ENCODE peak calls at places on chromosomes 5 and 9, in ten cellular contexts. One of them, this sample, is unnamed.

GRCh38 chr5:40914835-40915234 is 5.5 kb downstream of the C7 start:
- DNase-seq in PC-3: no peak
- DNase-seq in aorta: no peak
- DNase-seq in substantia nigra: no peak
- DNase-seq in AG04449: no peak
- DNase-seq in activated naive CD4-positive, alpha-beta T cell treated with anti-CD3 and anti-CD28 coated beads, Interleukin-2, amount 10 ng/mL, durations not matched to agents 7 days and 5 days: no peak
- DNase-seq in midbrain: no peak
- DNase-seq in HCEC 1CT: peak
- DNase-seq in left cardiac atrium: no peak
- DNase-seq in T-helper 2 cell: no peak
- DNase-seq in this sample: no peak

GRCh38 chr9:137163805-137164204 is 6.0 kb downstream of the LRRC26 start:
- DNase-seq in PC-3: no peak
- DNase-seq in aorta: no peak
- DNase-seq in substantia nigra: no peak
- DNase-seq in AG04449: no peak
- DNase-seq in activated naive CD4-positive, alpha-beta T cell treated with anti-CD3 and anti-CD28 coated beads, Interleukin-2, amount 10 ng/mL, durations not matched to agents 7 days and 5 days: no peak
- DNase-seq in midbrain: no peak
- DNase-seq in HCEC 1CT: no peak
- DNase-seq in left cardiac atrium: no peak
- DNase-seq in T-helper 2 cell: no peak
- DNase-seq in this sample: no peak

GRCh38 chr5:149251546-149251945 is 20.1 kb upstream of the AFAP1L1 start:
- DNase-seq in PC-3: no peak
- DNase-seq in aorta: no peak
- DNase-seq in substantia nigra: no peak
- DNase-seq in AG04449: no peak
- DNase-seq in activated naive CD4-positive, alpha-beta T cell treated with anti-CD3 and anti-CD28 coated beads, Interleukin-2, amount 10 ng/mL, durations not matched to agents 7 days and 5 days: no peak
- DNase-seq in midbrain: no peak
- DNase-seq in HCEC 1CT: no peak
- DNase-seq in left cardiac atrium: no peak
- DNase-seq in T-helper 2 cell: no peak
- DNase-seq in this sample: no peak

GRCh38 chr9:106862946-106863740 is at the start of gene ZNF462:
- DNase-seq in PC-3: peak
- DNase-seq in aorta: peak
- DNase-seq in substantia nigra: peak
- DNase-seq in AG04449: no peak
- DNase-seq in activated naive CD4-positive, alpha-beta T cell treated with anti-CD3 and anti-CD28 coated beads, Interleukin-2, amount 10 ng/mL, durations not matched to agents 7 days and 5 days: no peak
- DNase-seq in midbrain: peak
- DNase-seq in HCEC 1CT: peak
- DNase-seq in left cardiac atrium: peak
- DNase-seq in T-helper 2 cell: no peak
- DNase-seq in this sample: peak

GRCh38 chr5:132100672-132101261 is 27.2 kb downstream of the CSF2 start:
- DNase-seq in PC-3: no peak
- DNase-seq in aorta: no peak
- DNase-seq in substantia nigra: no peak
- DNase-seq in AG04449: no peak
- DNase-seq in activated naive CD4-positive, alpha-beta T cell treated with anti-CD3 and anti-CD28 coated beads, Interleukin-2, amount 10 ng/mL, durations not matched to agents 7 days and 5 days: no peak
- DNase-seq in midbrain: no peak
- DNase-seq in HCEC 1CT: no peak
- DNase-seq in left cardiac atrium: no peak
- DNase-seq in T-helper 2 cell: no peak
- DNase-seq in this sample: no peak

GRCh38 chr5:37839441-37840035 is 303 bp downstream of the GDNF start:
- DNase-seq in PC-3: peak
- DNase-seq in aorta: no peak
- DNase-seq in substantia nigra: no peak
- DNase-seq in AG04449: no peak
- DNase-seq in activated naive CD4-positive, alpha-beta T cell treated with anti-CD3 and anti-CD28 coated beads, Interleukin-2, amount 10 ng/mL, durations not matched to agents 7 days and 5 days: no peak
- DNase-seq in midbrain: peak
- DNase-seq in HCEC 1CT: peak
- DNase-seq in left cardiac atrium: peak
- DNase-seq in T-helper 2 cell: no peak
- DNase-seq in this sample: no peak

GRCh38 chr9:95505676-95506437 is 10.9 kb downstream of the PTCH1 start:
- DNase-seq in PC-3: peak
- DNase-seq in aorta: peak
- DNase-seq in substantia nigra: peak
- DNase-seq in AG04449: no peak
- DNase-seq in activated naive CD4-positive, alpha-beta T cell treated with anti-CD3 and anti-CD28 coated beads, Interleukin-2, amount 10 ng/mL, durations not matched to agents 7 days and 5 days: peak
- DNase-seq in midbrain: peak
- DNase-seq in HCEC 1CT: peak
- DNase-seq in left cardiac atrium: peak
- DNase-seq in T-helper 2 cell: no peak
- DNase-seq in this sample: peak

GRCh38 chr9:35574578-35575104 is 30.4 kb upstream of the TESK1 start:
- DNase-seq in PC-3: no peak
- DNase-seq in aorta: no peak
- DNase-seq in substantia nigra: no peak
- DNase-seq in AG04449: no peak
- DNase-seq in activated naive CD4-positive, alpha-beta T cell treated with anti-CD3 and anti-CD28 coated beads, Interleukin-2, amount 10 ng/mL, durations not matched to agents 7 days and 5 days: no peak
- DNase-seq in midbrain: no peak
- DNase-seq in HCEC 1CT: no peak
- DNase-seq in left cardiac atrium: no peak
- DNase-seq in T-helper 2 cell: no peak
- DNase-seq in this sample: no peak

GRCh38 chr9:28762167-28762566 is 1188.9 kb upstream of the C9orf72 start:
- DNase-seq in PC-3: no peak
- DNase-seq in aorta: no peak
- DNase-seq in substantia nigra: no peak
- DNase-seq in AG04449: no peak
- DNase-seq in activated naive CD4-positive, alpha-beta T cell treated with anti-CD3 and anti-CD28 coated beads, Interleukin-2, amount 10 ng/mL, durations not matched to agents 7 days and 5 days: no peak
- DNase-seq in midbrain: no peak
- DNase-seq in HCEC 1CT: no peak
- DNase-seq in left cardiac atrium: no peak
- DNase-seq in T-helper 2 cell: no peak
- DNase-seq in this sample: no peak

GRCh38 chr9:89022071-89022721 is 30.9 kb downstream of the S1PR3 start:
- DNase-seq in PC-3: peak
- DNase-seq in aorta: no peak
- DNase-seq in substantia nigra: no peak
- DNase-seq in AG04449: no peak
- DNase-seq in activated naive CD4-positive, alpha-beta T cell treated with anti-CD3 and anti-CD28 coated beads, Interleukin-2, amount 10 ng/mL, durations not matched to agents 7 days and 5 days: no peak
- DNase-seq in midbrain: no peak
- DNase-seq in HCEC 1CT: no peak
- DNase-seq in left cardiac atrium: no peak
- DNase-seq in T-helper 2 cell: no peak
- DNase-seq in this sample: no peak

GRCh38 chr5:111580956-111581355 is 68.6 kb upstream of the STARD4 start:
- DNase-seq in PC-3: no peak
- DNase-seq in aorta: no peak
- DNase-seq in substantia nigra: no peak
- DNase-seq in AG04449: no peak
- DNase-seq in activated naive CD4-positive, alpha-beta T cell treated with anti-CD3 and anti-CD28 coated beads, Interleukin-2, amount 10 ng/mL, durations not matched to agents 7 days and 5 days: no peak
- DNase-seq in midbrain: no peak
- DNase-seq in HCEC 1CT: peak
- DNase-seq in left cardiac atrium: no peak
- DNase-seq in T-helper 2 cell: no peak
- DNase-seq in this sample: no peak

GRCh38 chr9:130246126-130246525 is 19.4 kb upstream of the HMCN2 start:
- DNase-seq in PC-3: no peak
- DNase-seq in aorta: no peak
- DNase-seq in substantia nigra: no peak
- DNase-seq in AG04449: no peak
- DNase-seq in activated naive CD4-positive, alpha-beta T cell treated with anti-CD3 and anti-CD28 coated beads, Interleukin-2, amount 10 ng/mL, durations not matched to agents 7 days and 5 days: no peak
- DNase-seq in midbrain: no peak
- DNase-seq in HCEC 1CT: no peak
- DNase-seq in left cardiac atrium: no peak
- DNase-seq in T-helper 2 cell: no peak
- DNase-seq in this sample: no peak

GRCh38 chr9:18447131-18447530 is 26.8 kb upstream of the ADAMTSL1 start:
- DNase-seq in PC-3: peak
- DNase-seq in aorta: peak
- DNase-seq in substantia nigra: no peak
- DNase-seq in AG04449: no peak
- DNase-seq in activated naive CD4-positive, alpha-beta T cell treated with anti-CD3 and anti-CD28 coated beads, Interleukin-2, amount 10 ng/mL, durations not matched to agents 7 days and 5 days: no peak
- DNase-seq in midbrain: peak
- DNase-seq in HCEC 1CT: peak
- DNase-seq in left cardiac atrium: no peak
- DNase-seq in T-helper 2 cell: no peak
- DNase-seq in this sample: no peak

GRCh38 chr9:114588671-114589526 is 1.3 kb downstream of the ATP6V1G1 start:
- DNase-seq in PC-3: peak
- DNase-seq in aorta: no peak
- DNase-seq in substantia nigra: no peak
- DNase-seq in AG04449: no peak
- DNase-seq in activated naive CD4-positive, alpha-beta T cell treated with anti-CD3 and anti-CD28 coated beads, Interleukin-2, amount 10 ng/mL, durations not matched to agents 7 days and 5 days: peak
- DNase-seq in midbrain: no peak
- DNase-seq in HCEC 1CT: peak
- DNase-seq in left cardiac atrium: no peak
- DNase-seq in T-helper 2 cell: no peak
- DNase-seq in this sample: no peak

GRCh38 chr9:5556101-5556500 is 45.8 kb downstream of the PDCD1LG2 start:
- DNase-seq in PC-3: no peak
- DNase-seq in aorta: no peak
- DNase-seq in substantia nigra: no peak
- DNase-seq in AG04449: no peak
- DNase-seq in activated naive CD4-positive, alpha-beta T cell treated with anti-CD3 and anti-CD28 coated beads, Interleukin-2, amount 10 ng/mL, durations not matched to agents 7 days and 5 days: no peak
- DNase-seq in midbrain: no peak
- DNase-seq in HCEC 1CT: no peak
- DNase-seq in left cardiac atrium: no peak
- DNase-seq in T-helper 2 cell: no peak
- DNase-seq in this sample: no peak

GRCh38 chr5:10460252-10460906 is 18.7 kb downstream of the ROPN1L start:
- DNase-seq in PC-3: peak
- DNase-seq in aorta: peak
- DNase-seq in substantia nigra: peak
- DNase-seq in AG04449: no peak
- DNase-seq in activated naive CD4-positive, alpha-beta T cell treated with anti-CD3 and anti-CD28 coated beads, Interleukin-2, amount 10 ng/mL, durations not matched to agents 7 days and 5 days: no peak
- DNase-seq in midbrain: peak
- DNase-seq in HCEC 1CT: no peak
- DNase-seq in left cardiac atrium: peak
- DNase-seq in T-helper 2 cell: no peak
- DNase-seq in this sample: no peak

GRCh38 chr5:88758584-88758983 is 124.4 kb downstream of the MEF2C start:
- DNase-seq in PC-3: no peak
- DNase-seq in aorta: no peak
- DNase-seq in substantia nigra: no peak
- DNase-seq in AG04449: no peak
- DNase-seq in activated naive CD4-positive, alpha-beta T cell treated with anti-CD3 and anti-CD28 coated beads, Interleukin-2, amount 10 ng/mL, durations not matched to agents 7 days and 5 days: no peak
- DNase-seq in midbrain: no peak
- DNase-seq in HCEC 1CT: no peak
- DNase-seq in left cardiac atrium: no peak
- DNase-seq in T-helper 2 cell: no peak
- DNase-seq in this sample: no peak

GRCh38 chr5:107893642-107894041 is 222.9 kb upstream of the EFNA5 start:
- DNase-seq in PC-3: no peak
- DNase-seq in aorta: no peak
- DNase-seq in substantia nigra: no peak
- DNase-seq in AG04449: no peak
- DNase-seq in activated naive CD4-positive, alpha-beta T cell treated with anti-CD3 and anti-CD28 coated beads, Interleukin-2, amount 10 ng/mL, durations not matched to agents 7 days and 5 days: no peak
- DNase-seq in midbrain: no peak
- DNase-seq in HCEC 1CT: peak
- DNase-seq in left cardiac atrium: no peak
- DNase-seq in T-helper 2 cell: no peak
- DNase-seq in this sample: no peak

GRCh38 chr5:181204561-181205401 is at the start of gene TRIM7:
- DNase-seq in PC-3: peak
- DNase-seq in aorta: peak
- DNase-seq in substantia nigra: no peak
- DNase-seq in AG04449: no peak
- DNase-seq in activated naive CD4-positive, alpha-beta T cell treated with anti-CD3 and anti-CD28 coated beads, Interleukin-2, amount 10 ng/mL, durations not matched to agents 7 days and 5 days: peak
- DNase-seq in midbrain: no peak
- DNase-seq in HCEC 1CT: peak
- DNase-seq in left cardiac atrium: peak
- DNase-seq in T-helper 2 cell: no peak
- DNase-seq in this sample: peak

GRCh38 chr9:22171691-22172090 is 162.6 kb upstream of the CDKN2B start:
- DNase-seq in PC-3: no peak
- DNase-seq in aorta: no peak
- DNase-seq in substantia nigra: no peak
- DNase-seq in AG04449: no peak
- DNase-seq in activated naive CD4-positive, alpha-beta T cell treated with anti-CD3 and anti-CD28 coated beads, Interleukin-2, amount 10 ng/mL, durations not matched to agents 7 days and 5 days: no peak
- DNase-seq in midbrain: no peak
- DNase-seq in HCEC 1CT: no peak
- DNase-seq in left cardiac atrium: no peak
- DNase-seq in T-helper 2 cell: no peak
- DNase-seq in this sample: no peak

GRCh38 chr5:145587308-145588071 is 247.7 kb downstream of the PRELID2 start:
- DNase-seq in PC-3: peak
- DNase-seq in aorta: no peak
- DNase-seq in substantia nigra: no peak
- DNase-seq in AG04449: peak
- DNase-seq in activated naive CD4-positive, alpha-beta T cell treated with anti-CD3 and anti-CD28 coated beads, Interleukin-2, amount 10 ng/mL, durations not matched to agents 7 days and 5 days: no peak
- DNase-seq in midbrain: no peak
- DNase-seq in HCEC 1CT: peak
- DNase-seq in left cardiac atrium: no peak
- DNase-seq in T-helper 2 cell: no peak
- DNase-seq in this sample: peak

This sample was measured in LoVo.